ENCODE peak calls at places on chromosomes 6 and 20, in seven cellular contexts. I is fibroblast of lung, J is esophagus squamous epithelium, N is A549, P is IMR-90, B is sigmoid colon, O is body of pancreas. G is an unnamed sample.

GRCh38 chr6:128114164-128114563 is 213.3 kb upstream of the THEMIS start:
- DNase-seq in I (no peak), J (no peak), N (no peak), P (no peak), B (no peak), O (no peak), G (no peak)

GRCh38 chr20:11204926-11205768 is 531.3 kb upstream of the JAG1 start:
- DNase-seq in I (peak; percentile 82), J (no peak), N (peak; percentile 89), P (peak; percentile 71), B (peak; percentile 66), O (peak; percentile 82), G (no peak)

GRCh38 chr20:53080969-53081871 is 109.1 kb downstream of the TSHZ2 start:
- DNase-seq in I (peak; percentile 69), J (no peak), N (peak; percentile 28), P (peak; percentile 27), B (no peak), O (peak; percentile 76), G (no peak)

GRCh38 chr6:107079429-107079828 is 35.9 kb downstream of the BEND3 start:
- DNase-seq in I (no peak), J (no peak), N (no peak), P (no peak), B (peak; percentile 19), O (no peak), G (no peak)

GRCh38 chr6:35473075-35473848 is 5.1 kb downstream of the RPL10A start:
- DNase-seq in I (no peak), J (no peak), N (no peak), P (no peak), B (no peak), O (no peak), G (no peak)

GRCh38 chr20:31484001-31484400 is 8.9 kb downstream of the REM1 start:
- DNase-seq in I (no peak), J (no peak), N (peak; percentile 42), P (no peak), B (no peak), O (no peak), G (no peak)

GRCh38 chr20:46226602-46227001 is 81.7 kb downstream of the CDH22 start:
- DNase-seq in I (peak; percentile 5), J (no peak), N (peak; percentile 24), P (peak; percentile 32), B (no peak), O (no peak), G (no peak)

GRCh38 chr6:42520786-42521607 is 42.8 kb upstream of the UBR2 start:
- DNase-seq in I (peak; percentile 19), J (no peak), N (peak; percentile 21), P (peak; percentile 80), B (no peak), O (no peak), G (no peak)

GRCh38 chr6:27133281-27134227 is 113.9 kb upstream of the PRSS16 start:
- DNase-seq in I (peak; percentile 75), J (peak; percentile 37), N (peak; percentile 76), P (peak; percentile 78), B (peak; percentile 77), O (peak; percentile 54), G (peak; percentile 61)

GRCh38 chr6:155126727-155127439 is 131.8 kb downstream of the TIAM2 start:
- DNase-seq in I (peak; percentile 59), J (no peak), N (peak; percentile 72), P (peak; percentile 80), B (no peak), O (peak; percentile 8), G (no peak)

GRCh38 chr20:9329356-9330092 is 184.9 kb upstream of the LAMP5 start:
- DNase-seq in I (no peak), J (no peak), N (no peak), P (no peak), B (no peak), O (no peak), G (no peak)

GRCh38 chr6:15398657-15399287 is 152.9 kb downstream of the JARID2 start:
- DNase-seq in I (no peak), J (no peak), N (no peak), P (no peak), B (no peak), O (no peak), G (no peak)

GRCh38 chr6:140043762-140044378 is 669.4 kb upstream of the CITED2 start:
- DNase-seq in I (peak; percentile 33), J (no peak), N (peak; percentile 21), P (peak; percentile 53), B (no peak), O (no peak), G (no peak)

GRCh38 chr6:21396313-21396712 is 197.2 kb upstream of the SOX4 start:
- DNase-seq in I (peak; percentile 52), J (no peak), N (no peak), P (peak; percentile 60), B (no peak), O (no peak), G (no peak)

GRCh38 chr20:59740621-59741020 is 136.3 kb downstream of the PHACTR3 start:
- DNase-seq in I (no peak), J (no peak), N (no peak), P (no peak), B (no peak), O (no peak), G (no peak)

GRCh38 chr6:10976571-10976970 is 67.5 kb downstream of the ELOVL2 start:
- DNase-seq in I (no peak), J (no peak), N (no peak), P (no peak), B (no peak), O (no peak), G (no peak)

GRCh38 chr6:165117121-165117520 is 192.3 kb downstream of the C6orf118 start:
- DNase-seq in I (no peak), J (no peak), N (no peak), P (no peak), B (no peak), O (no peak), G (no peak)

GRCh38 chr6:13766201-13766634 is 48.1 kb downstream of the MCUR1 start:
- DNase-seq in I (peak; percentile 63), J (no peak), N (no peak), P (peak; percentile 53), B (peak; percentile 41), O (no peak), G (no peak)

GRCh38 chr6:26205625-26206574 is 118.7 kb downstream of the HFE start:
- DNase-seq in I (peak; percentile 74), J (no peak), N (peak; percentile 84), P (peak; percentile 91), B (no peak), O (no peak), G (no peak)

GRCh38 chr6:137297887-137298286 is 78.7 kb upstream of the IFNGR1 start:
- DNase-seq in I (peak; percentile 13), J (no peak), N (no peak), P (peak; percentile 80), B (no peak), O (peak; percentile 36), G (no peak)

GRCh38 chr20:40680560-40680959 is 8.5 kb downstream of the MAFB start:
- DNase-seq in I (no peak), J (no peak), N (no peak), P (no peak), B (no peak), O (no peak), G (no peak)

GRCh38 chr6:169885131-169885530 is 133.7 kb downstream of the ERMARD start:
- DNase-seq in I (no peak), J (no peak), N (no peak), P (no peak), B (no peak), O (no peak), G (no peak)

GRCh38 chr6:21115111-21115510 is 478.4 kb upstream of the SOX4 start:
- DNase-seq in I (peak; percentile 54), J (no peak), N (no peak), P (peak; percentile 42), B (no peak), O (peak; percentile 17), G (no peak)

GRCh38 chr6:33692760-33693158 is 18.7 kb downstream of the UQCC2 start:
- DNase-seq in I (peak; percentile 24), J (no peak), N (no peak), P (peak; percentile 7), B (no peak), O (peak; percentile 46), G (peak; percentile 43)

GRCh38 chr6:26260791-26261484 is 104.1 kb upstream of the BTN3A2 start:
- DNase-seq in I (no peak), J (no peak), N (no peak), P (no peak), B (no peak), O (no peak), G (no peak)

GRCh38 chr20:35129647-35130069 is 17.5 kb downstream of the EDEM2 start:
- DNase-seq in I (peak; percentile 47), J (no peak), N (peak; percentile 56), P (peak; percentile 71), B (no peak), O (no peak), G (no peak)

GRCh38 chr20:2379511-2380229 is 1.0 kb upstream of the TGM6 start:
- DNase-seq in I (no peak), J (no peak), N (no peak), P (no peak), B (no peak), O (no peak), G (no peak)
- H3K27ac ChIP-seq in I (no peak overlapping the region), J (no peak overlapping the region), N (no peak overlapping the region), P (no peak overlapping the region), B (no peak overlapping the region), O (no peak overlapping the region), G (no peak overlapping the region)

DNA sequence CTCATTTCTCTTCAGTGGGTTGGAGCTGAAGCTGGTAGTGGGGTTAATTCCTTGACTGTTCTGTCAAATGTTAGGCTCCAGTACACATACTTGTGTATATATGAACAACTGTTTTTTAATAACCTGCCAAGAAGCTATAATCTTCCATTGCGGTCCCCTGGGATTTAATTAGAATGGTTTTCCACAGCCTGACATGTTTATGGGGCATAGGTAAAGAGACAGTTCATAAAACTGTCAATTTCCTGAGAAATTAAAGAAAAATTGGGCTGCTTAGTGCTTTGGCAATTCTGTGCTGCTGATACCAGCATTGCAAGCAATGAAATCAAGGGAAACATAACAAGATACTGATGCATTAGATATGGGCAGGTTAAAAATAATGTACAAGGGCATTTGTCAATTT is 314.1 kb upstream of the SLC35B3 start:
- DNase-seq in I (no peak), J (no peak), N (no peak), P (no peak), B (no peak), O (no peak), G (no peak)
- H3K9me3 ChIP-seq in I (no peaks in the 10 kb centered on the region), J (no peaks in the 10 kb centered on the region), N (no peaks in the 10 kb centered on the region), P (peaks cover 11% of the 10 kb centered on the region), B (no peaks in the 10 kb centered on the region), O (no peaks in the 10 kb centered on the region), G (peaks cover 7% of the 10 kb centered on the region)

GRCh38 chr6:95142661-95143060 is 434.7 kb upstream of the MANEA start:
- DNase-seq in I (no peak), J (no peak), N (no peak), P (no peak), B (no peak), O (no peak), G (no peak)

GRCh38 chr6:95143408-95144180 is 433.7 kb upstream of the MANEA start:
- DNase-seq in I (no peak), J (no peak), N (no peak), P (no peak), B (no peak), O (no peak), G (no peak)

GRCh38 chr6:95145457-95145856 is 431.9 kb upstream of the MANEA start:
- DNase-seq in I (no peak), J (no peak), N (no peak), P (no peak), B (no peak), O (no peak), G (no peak)

GRCh38 chr6:95142101-95142500 is 435.2 kb upstream of the MANEA start:
- DNase-seq in I (no peak), J (no peak), N (no peak), P (no peak), B (no peak), O (no peak), G (no peak)
- TF ChIP-seq CTCF in I (no peak), J (no peak), N (no peak), P (no peak), B (no peak), O (no peak), G (no peak)

GRCh38 chr6:45630801-45631200 is 253.1 kb upstream of the SUPT3H start:
- DNase-seq in I (peak; percentile 34), J (no peak), N (no peak), P (no peak), B (no peak), O (no peak), G (no peak)
- H3K27ac ChIP-seq in I (no peak overlapping the region), J (no peak overlapping the region), N (no peak overlapping the region), P (peak overlapping the region; percentile 25), B (no peak overlapping the region), O (no peak overlapping the region), G (no peak overlapping the region)

G was measured in CD4-positive, alpha-beta T cell.